ENCODE peak calls at places on chromosomes 12 and 14, in nine cellular contexts. B is CD8-positive, alpha-beta T cell; Y is cardiac fibroblast; D is fibroblast of pulmonary artery; A is psoas muscle; V is IMR-90; F is foreskin fibroblast; O is upper lobe of right lung; Q is K562. X is an unnamed sample.

GRCh38 chr12:67698711-67699603 is 50.4 kb downstream of the DYRK2 start:
- DNase-seq in B (no peak), Y (no peak), D (peak; percentile 14), A (no peak), V (peak; percentile 52), F (peak; percentile 58), O (no peak), Q (no peak), X (no peak)

GRCh38 chr12:88057994-88058718 is 29.0 kb upstream of the C12orf50 start:
- DNase-seq in B (no peak), Y (peak; percentile 88), D (peak; percentile 84), A (no peak), V (peak; percentile 40), F (peak; percentile 40), O (no peak), Q (no peak), X (no peak)

GRCh38 chr12:117750657-117751056 is 218.1 kb downstream of the KSR2 start:
- DNase-seq in B (no peak), Y (no peak), D (no peak), A (no peak), V (no peak), F (no peak), O (no peak), Q (no peak), X (no peak)

GRCh38 chr12:104699489-104700194 is 242.9 kb downstream of the CHST11 start:
- DNase-seq in B (no peak), Y (peak; percentile 31), D (no peak), A (no peak), V (peak; percentile 13), F (peak; percentile 38), O (no peak), Q (no peak), X (no peak)

GRCh38 chr14:52919971-52920370 is 30.9 kb downstream of the FERMT2 start:
- DNase-seq in B (no peak), Y (peak; percentile 36), D (peak; percentile 32), A (no peak), V (peak; percentile 54), F (no peak), O (no peak), Q (no peak), X (no peak)

GRCh38 chr12:85825751-85826150 is 10.5 kb downstream of the RASSF9 start:
- DNase-seq in B (no peak), Y (no peak), D (no peak), A (no peak), V (no peak), F (no peak), O (no peak), Q (no peak), X (no peak)

GRCh38 chr14:56334458-56334857 is 216.2 kb downstream of the PELI2 start:
- DNase-seq in B (no peak), Y (peak; percentile 35), D (peak; percentile 36), A (no peak), V (peak; percentile 49), F (peak; percentile 58), O (no peak), Q (no peak), X (no peak)

GRCh38 chr14:105856676-105857222 is 330.4 kb downstream of the TMEM121 start:
- DNase-seq in B (no peak), Y (no peak), D (no peak), A (no peak), V (no peak), F (no peak), O (no peak), Q (no peak), X (no peak)

GRCh38 chr14:85527006-85527405 is 2.9 kb upstream of the FLRT2 start:
- DNase-seq in B (no peak), Y (no peak), D (peak; percentile 50), A (no peak), V (peak; percentile 71), F (peak; percentile 75), O (no peak), Q (no peak), X (no peak)

GRCh38 chr12:1666215-1666614 is 24.7 kb upstream of the ADIPOR2 start:
- DNase-seq in B (no peak), Y (no peak), D (no peak), A (no peak), V (no peak), F (no peak), O (no peak), Q (no peak), X (no peak)

GRCh38 chr14:93017341-93017797 is 94.4 kb downstream of the CHGA start:
- DNase-seq in B (no peak), Y (no peak), D (no peak), A (peak; percentile 60), V (no peak), F (no peak), O (no peak), Q (no peak), X (no peak)

GRCh38 chr12:53590661-53591060 is 35.5 kb downstream of the ATF7 start:
- DNase-seq in B (no peak), Y (no peak), D (no peak), A (no peak), V (no peak), F (no peak), O (no peak), Q (no peak), X (no peak)

GRCh38 chr12:53589915-53590314 is 36.3 kb downstream of the ATF7 start:
- DNase-seq in B (no peak), Y (no peak), D (no peak), A (no peak), V (no peak), F (no peak), O (no peak), Q (no peak), X (no peak)

GRCh38 chr12:53588155-53588554 is 38.0 kb downstream of the ATF7 start:
- DNase-seq in B (no peak), Y (no peak), D (no peak), A (no peak), V (no peak), F (no peak), O (no peak), Q (no peak), X (no peak)

GRCh38 chr12:53591301-53592206 is 34.6 kb downstream of the ATF7 start:
- DNase-seq in B (no peak), Y (no peak), D (no peak), A (no peak), V (no peak), F (peak; percentile 45), O (no peak), Q (no peak), X (no peak)

DNA sequence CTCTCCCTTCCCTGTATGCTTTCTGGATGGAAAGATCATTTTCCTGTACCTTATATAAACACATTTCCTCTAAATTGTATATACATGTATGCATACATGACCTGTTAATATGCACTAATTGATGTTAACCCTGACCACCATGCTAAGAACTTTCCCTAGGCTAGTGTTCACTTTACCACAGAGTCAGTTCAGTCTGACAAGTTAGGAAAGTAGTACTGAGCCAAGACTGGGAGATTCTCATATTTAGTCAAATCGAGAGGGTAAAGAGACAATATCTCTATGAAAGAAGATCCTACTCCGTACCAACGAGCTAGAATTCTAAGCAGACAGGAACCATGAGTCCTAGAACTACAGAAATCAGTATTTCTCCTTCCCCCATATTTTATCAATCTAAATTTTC is 36.8 kb downstream of the ATF7 start:
- DNase-seq in B (no peak), Y (no peak), D (no peak), A (no peak), V (no peak), F (no peak), O (no peak), Q (no peak), X (no peak)
- H3K4me3 ChIP-seq in B (no peak overlapping the region), Y (no peak overlapping the region), D (no peak overlapping the region), A (no peak overlapping the region), V (no peak overlapping the region), F (no peak overlapping the region), O (no peak overlapping the region), Q (no peak overlapping the region), X (no peak overlapping the region)

DNA sequence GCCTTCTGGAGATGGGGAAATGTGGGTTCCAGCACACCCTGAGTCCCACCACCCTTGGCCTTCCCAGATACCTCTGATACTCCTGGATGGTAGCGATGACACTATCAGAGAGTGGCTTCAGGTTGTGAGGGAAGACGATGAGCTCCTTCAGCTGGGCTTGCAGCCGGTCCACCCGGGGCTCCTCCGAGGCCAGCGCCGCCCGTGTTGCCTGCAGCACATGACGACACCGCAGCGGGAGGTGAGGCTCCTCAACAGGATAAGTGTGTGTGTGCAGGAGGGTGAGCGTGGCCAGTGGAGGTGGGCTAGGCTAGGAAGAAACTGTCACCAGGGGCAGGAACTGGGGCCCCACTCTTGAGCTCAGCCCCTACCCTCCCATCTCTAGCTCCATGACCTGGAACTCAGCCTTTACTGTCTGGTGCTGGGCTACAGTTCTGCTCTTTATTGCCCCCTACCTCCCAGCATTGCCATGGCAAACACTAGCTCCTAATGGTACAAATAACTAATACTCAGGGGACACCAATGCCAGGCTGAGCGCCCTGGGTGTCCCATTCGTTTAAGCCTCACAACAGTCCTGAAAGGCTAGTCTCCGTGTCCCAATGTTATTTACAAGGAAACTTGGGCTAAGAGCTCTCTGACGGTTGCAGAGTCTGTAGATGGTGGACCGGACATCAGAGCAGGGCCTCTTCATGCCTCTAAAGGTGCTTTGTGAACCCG is 64.1 kb downstream of the SYNE3 start:
- DNase-seq in B (no peak), Y (peak; percentile 20), D (peak; percentile 22), A (no peak), V (no peak), F (peak; percentile 29), O (no peak), Q (peak; percentile 11), X (no peak)
- TF ChIP-seq CTCF in B (no peak), Y (peak; percentile 49), D (peak; percentile 55), A (peak; percentile 13), V (peak; percentile 49), F (peak; percentile 45), O (peak; percentile 32), Q (peak; percentile 49), X (peak; percentile 68)

DNA sequence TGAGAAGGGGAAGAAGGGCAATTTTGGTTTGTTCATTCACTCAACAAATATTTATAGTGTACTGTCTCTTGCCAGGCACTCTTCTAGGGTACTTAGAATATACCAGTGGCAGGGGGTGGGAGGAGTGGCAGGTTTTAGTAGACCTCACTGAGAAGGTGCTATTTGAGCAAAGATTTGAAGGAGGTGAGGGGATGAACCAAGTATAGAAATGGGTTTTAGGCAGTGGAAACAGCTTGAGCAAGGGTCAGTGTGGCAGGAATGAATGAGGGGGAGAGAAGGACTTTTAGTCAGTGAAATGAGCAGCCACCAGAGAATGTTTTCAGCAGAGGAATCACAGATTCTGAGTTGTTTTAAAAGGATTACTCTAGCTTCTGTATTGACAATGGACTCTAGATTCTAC is 2.3 kb downstream of the PRIM1 start:
- DNase-seq in B (no peak), Y (no peak), D (no peak), A (no peak), V (no peak), F (no peak), O (no peak), Q (no peak), X (no peak)
- H3K4me3 ChIP-seq in B (no peak overlapping the region), Y (no peak overlapping the region), D (no peak overlapping the region), A (no peak overlapping the region), V (no peak overlapping the region), F (no peak overlapping the region), O (no peak overlapping the region), Q (no peak overlapping the region), X (no peak overlapping the region)

DNA sequence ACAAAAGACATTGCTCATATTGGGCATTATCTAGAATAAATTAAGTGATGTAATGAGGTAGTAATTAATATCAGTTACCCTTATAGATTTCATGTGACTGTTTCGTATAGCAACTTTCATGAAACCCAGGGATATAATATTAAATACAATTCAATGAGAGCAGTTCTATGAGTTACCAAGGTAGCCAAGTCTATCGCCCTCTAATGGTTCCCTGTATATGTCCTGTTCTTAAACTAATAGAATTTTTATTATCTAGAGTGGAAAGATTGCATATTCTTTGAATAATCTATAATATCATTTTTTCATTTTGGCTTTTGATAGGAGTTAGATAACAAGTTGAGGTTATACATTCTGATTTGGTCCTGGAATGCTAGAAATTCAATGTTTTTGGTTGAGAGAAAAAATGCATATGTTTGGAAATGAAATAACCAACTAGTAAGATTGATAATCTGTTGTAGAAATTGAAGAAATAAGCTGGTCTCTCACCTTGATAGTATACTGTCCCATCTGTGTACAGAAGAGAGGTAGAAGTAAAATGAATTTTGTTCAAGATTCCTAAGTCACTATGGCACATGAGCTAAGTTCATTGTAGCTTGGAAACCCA is 59.7 kb downstream of the SCFD1 start:
- DNase-seq in B (no peak), Y (peak; percentile 17), D (peak; percentile 29), A (no peak), V (peak; percentile 14), F (peak; percentile 22), O (no peak), Q (no peak), X (no peak)
- TF ChIP-seq CTCF in B (peak; percentile 36), Y (peak; percentile 54), D (peak; percentile 54), A (no peak), V (peak; percentile 39), F (peak; percentile 51), O (peak; percentile 40), Q (no peak), X (peak; percentile 62)

X was measured in retinal pigment epithelial cell.